ENCODE peak calls at places on chromosomes 5 and 9, in seven cellular contexts. S, Z, K, B, X, P and M are unnamed samples.

GRCh38 chr9:76355886-76356285 is 38.3 kb downstream of the RFK start:
- DNase-seq in K (no peak), B (no peak), X (no peak), S (no peak), P (no peak), Z (no peak), M (no peak)

GRCh38 chr5:132204330-132204729 is 23.3 kb downstream of the P4HA2 start:
- DNase-seq in S (no peak), B (no peak), K (no peak), Z (no peak), X (no peak), P (no peak), M (no peak)

GRCh38 chr9:70921126-70921525 is 200.3 kb downstream of the TRPM3 start:
- DNase-seq in P (no peak), B (no peak), X (no peak), S (no peak), Z (no peak), K (no peak), M (no peak)

GRCh38 chr5:53330491-53330890 is 149.9 kb upstream of the FST start:
- DNase-seq in Z (no peak), X (no peak), P (no peak), B (no peak), K (no peak), S (no peak), M (no peak)

GRCh38 chr5:97554992-97555981 is 372.2 kb upstream of the RIOK2 start:
- DNase-seq in B (no peak), P (no peak), K (no peak), S (no peak), X (no peak), Z (no peak), M (no peak)

GRCh38 chr9:935348-935965 is 41.0 kb upstream of the DMRT3 start:
- DNase-seq in X (peak), P (no peak), K (no peak), Z (no peak), B (no peak), S (no peak), M (no peak)

GRCh38 chr9:110443878-110444245 is 106.2 kb upstream of the TXNDC8 start:
- DNase-seq in P (no peak), B (no peak), Z (no peak), S (no peak), X (no peak), K (no peak), M (no peak)

GRCh38 chr5:32254987-32255900 is 57.5 kb downstream of the MTMR12 start:
- DNase-seq in Z (no peak), B (no peak), P (no peak), K (no peak), S (no peak), X (no peak), M (no peak)

GRCh38 chr9:82108474-82108873 is 119.9 kb downstream of the SPATA31D1 start:
- DNase-seq in X (no peak), K (no peak), P (no peak), Z (no peak), S (no peak), B (no peak), M (no peak)

DNA sequence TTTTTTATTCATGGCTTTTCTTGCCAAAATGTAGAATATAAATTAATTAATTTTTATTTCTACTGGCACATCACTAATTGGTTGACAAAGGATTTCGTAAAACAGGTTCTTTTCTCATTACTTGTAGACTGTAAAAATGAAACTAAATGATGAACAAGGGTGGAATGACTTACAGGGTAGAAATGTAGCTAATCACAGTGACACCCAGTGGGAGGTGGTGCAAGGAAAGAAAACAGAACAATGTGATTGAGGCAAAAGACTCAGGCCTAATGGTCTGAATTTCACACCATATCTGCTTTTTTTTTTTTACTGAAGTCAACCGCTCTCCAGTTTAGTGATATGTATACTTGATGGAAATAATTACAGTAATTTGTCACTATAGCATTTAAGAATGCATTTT is 28.9 kb downstream of the GABRG2 start:
- DNase-seq in Z (no peak), X (no peak), S (no peak), P (no peak), B (no peak), K (no peak), M (no peak)
- TF ChIP-seq TAF1 in Z (no peak), X (no peak), S (no peak), P (no peak), B (no peak), K (no peak), M (no peak)

DNA sequence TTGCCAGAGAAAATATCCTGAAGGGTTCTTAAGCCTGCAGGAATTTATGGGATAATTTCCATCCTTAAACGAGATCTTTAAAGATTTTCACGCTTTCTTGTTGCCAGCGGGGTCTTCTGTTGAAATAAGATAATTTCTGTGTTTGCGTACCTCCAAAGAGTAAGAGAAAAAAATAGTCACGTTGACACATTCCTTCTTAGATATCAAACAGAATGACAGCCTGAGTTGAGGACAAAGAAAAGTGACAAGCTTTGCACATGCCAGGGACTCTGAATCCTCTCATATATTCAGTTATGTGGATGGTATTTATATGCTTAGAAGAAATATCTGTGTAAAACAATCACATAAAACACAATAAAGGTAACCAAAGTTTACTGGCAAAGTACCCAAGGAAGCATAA is 21.6 kb upstream of the PAM start:
- DNase-seq in P (no peak), B (no peak), K (no peak), Z (no peak), S (no peak), X (no peak), M (no peak)
- TF ChIP-seq POLR2AphosphoS5 in P (no peak), B (no peak), K (no peak), Z (no peak), S (no peak), X (no peak), M (no peak)

DNA sequence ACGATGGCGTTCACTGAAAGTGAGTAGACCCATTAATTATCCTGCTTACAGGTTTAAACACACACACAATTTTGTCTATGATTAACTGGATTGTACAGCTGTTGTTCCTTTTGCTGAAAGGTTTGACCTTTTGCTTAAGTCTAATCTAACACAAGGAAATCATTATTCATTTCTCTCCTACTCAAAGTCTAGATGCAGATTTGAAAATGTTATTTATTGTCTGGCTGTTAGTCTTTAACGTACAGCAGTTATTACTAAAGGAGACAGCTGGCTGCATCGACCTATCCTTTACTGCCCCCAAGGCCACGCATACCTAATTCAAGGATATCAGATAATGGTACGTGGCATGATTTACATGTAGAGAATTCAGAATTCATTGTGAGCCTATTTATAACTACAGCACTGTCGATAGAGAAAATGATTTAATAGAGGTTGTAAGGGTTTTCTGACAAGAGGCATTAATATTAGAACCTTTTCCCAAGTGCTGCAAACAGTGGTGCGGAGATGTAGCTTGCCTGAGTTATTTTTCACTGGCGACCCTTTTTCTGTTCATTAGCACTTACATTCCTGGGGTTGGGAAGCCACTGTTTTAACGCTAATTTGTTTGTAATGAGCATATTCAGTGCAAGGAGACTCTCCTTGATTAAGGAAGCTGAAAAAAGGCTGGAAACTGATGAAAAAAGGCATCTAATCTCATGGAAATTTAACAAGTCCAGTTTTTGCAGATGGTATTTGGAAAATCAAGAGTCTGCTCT is 368.4 kb upstream of the GRAMD2B start:
- DNase-seq in K (no peak), P (no peak), S (no peak), X (peak), Z (no peak), B (no peak), M (no peak)
- TF ChIP-seq TAF1 in K (no peak), P (no peak), S (no peak), X (no peak), Z (no peak), B (no peak), M (no peak)

GRCh38 chr9:121305269-121305994 is 37.5 kb downstream of the GSN start:
- DNase-seq in K (no peak), B (no peak), P (no peak), Z (no peak), X (no peak), S (no peak), M (no peak)
- TF ChIP-seq POLR2AphosphoS5 in K (no peak), B (no peak), P (no peak), Z (no peak), X (no peak), S (no peak), M (no peak)